ENCODE peak calls at places on chromosomes 2 and 18, in six cellular contexts. One of them, this sample, is unnamed.
A peak's percentile ranks its signal among the peaks of the same experiment; 100 is the strongest.

GRCh38 chr18:48917579-48918101 is 33.1 kb downstream of the SMAD7 start:
- DNase-seq in prostate gland: no peak
- DNase-seq in hepatocyte: peak; percentile 14
- DNase-seq in tibial artery: no peak
- DNase-seq in body of pancreas: no peak
- DNase-seq in tibial nerve: no peak
- DNase-seq in this sample: no peak

GRCh38 chr18:73613706-73614340 is 533.8 kb downstream of the FBXO15 start:
- DNase-seq in prostate gland: no peak
- DNase-seq in hepatocyte: no peak
- DNase-seq in tibial artery: no peak
- DNase-seq in body of pancreas: no peak
- DNase-seq in tibial nerve: no peak
- DNase-seq in this sample: no peak

GRCh38 chr18:59029663-59030421 is 109.8 kb upstream of the SEC11C start:
- DNase-seq in prostate gland: no peak
- DNase-seq in hepatocyte: no peak
- DNase-seq in tibial artery: no peak
- DNase-seq in body of pancreas: no peak
- DNase-seq in tibial nerve: no peak
- DNase-seq in this sample: no peak

GRCh38 chr2:40230717-40231300 is 221.1 kb downstream of the SLC8A1 start:
- DNase-seq in prostate gland: no peak
- DNase-seq in hepatocyte: no peak
- DNase-seq in tibial artery: no peak
- DNase-seq in body of pancreas: no peak
- DNase-seq in tibial nerve: no peak
- DNase-seq in this sample: no peak

GRCh38 chr2:60262178-60262577 is 291.3 kb downstream of the BCL11A start:
- DNase-seq in prostate gland: no peak
- DNase-seq in hepatocyte: no peak
- DNase-seq in tibial artery: no peak
- DNase-seq in body of pancreas: no peak
- DNase-seq in tibial nerve: no peak
- DNase-seq in this sample: no peak

GRCh38 chr2:95348609-95349567 is 51.7 kb downstream of the KCNIP3 start:
- DNase-seq in prostate gland: no peak
- DNase-seq in hepatocyte: peak; percentile 29
- DNase-seq in tibial artery: no peak
- DNase-seq in body of pancreas: no peak
- DNase-seq in tibial nerve: no peak
- DNase-seq in this sample: no peak

GRCh38 chr2:55761526-55761925 is 67.9 kb upstream of the PNPT1 start:
- DNase-seq in prostate gland: peak; percentile 28
- DNase-seq in hepatocyte: no peak
- DNase-seq in tibial artery: no peak
- DNase-seq in body of pancreas: no peak
- DNase-seq in tibial nerve: peak; percentile 9
- DNase-seq in this sample: no peak

GRCh38 chr18:63454497-63454896 is 22.3 kb upstream of the SERPINB5 start:
- DNase-seq in prostate gland: no peak
- DNase-seq in hepatocyte: no peak
- DNase-seq in tibial artery: no peak
- DNase-seq in body of pancreas: no peak
- DNase-seq in tibial nerve: no peak
- DNase-seq in this sample: no peak

GRCh38 chr2:11505652-11506610 is 27.9 kb upstream of the GREB1 start:
- DNase-seq in prostate gland: no peak
- DNase-seq in hepatocyte: peak; percentile 16
- DNase-seq in tibial artery: no peak
- DNase-seq in body of pancreas: peak; percentile 29
- DNase-seq in tibial nerve: no peak
- DNase-seq in this sample: peak; percentile 57

GRCh38 chr18:25895518-25895917 is 194.9 kb downstream of the SS18 start:
- DNase-seq in prostate gland: no peak
- DNase-seq in hepatocyte: no peak
- DNase-seq in tibial artery: no peak
- DNase-seq in body of pancreas: no peak
- DNase-seq in tibial nerve: no peak
- DNase-seq in this sample: no peak

GRCh38 chr2:99404039-99404799 is 67.0 kb downstream of the EIF5B start:
- DNase-seq in prostate gland: peak; percentile 77
- DNase-seq in hepatocyte: peak; percentile 10
- DNase-seq in tibial artery: no peak
- DNase-seq in body of pancreas: no peak
- DNase-seq in tibial nerve: no peak
- DNase-seq in this sample: no peak

GRCh38 chr2:25303517-25304338 is 38.0 kb downstream of the DNMT3A start:
- DNase-seq in prostate gland: no peak
- DNase-seq in hepatocyte: no peak
- DNase-seq in tibial artery: no peak
- DNase-seq in body of pancreas: no peak
- DNase-seq in tibial nerve: no peak
- DNase-seq in this sample: no peak

GRCh38 chr2:69017876-69018275 is 4.9 kb downstream of the ANTXR1 start:
- DNase-seq in prostate gland: no peak
- DNase-seq in hepatocyte: no peak
- DNase-seq in tibial artery: no peak
- DNase-seq in body of pancreas: no peak
- DNase-seq in tibial nerve: no peak
- DNase-seq in this sample: no peak

GRCh38 chr2:241359481-241360045 is 3.5 kb downstream of the FARP2 start:
- DNase-seq in prostate gland: no peak
- DNase-seq in hepatocyte: peak; percentile 33
- DNase-seq in tibial artery: no peak
- DNase-seq in body of pancreas: no peak
- DNase-seq in tibial nerve: no peak
- DNase-seq in this sample: no peak

GRCh38 chr2:232871835-232872736 is 2.0 kb downstream of the SNORC start:
- DNase-seq in prostate gland: no peak
- DNase-seq in hepatocyte: no peak
- DNase-seq in tibial artery: peak; percentile 19
- DNase-seq in body of pancreas: peak; percentile 12
- DNase-seq in tibial nerve: no peak
- DNase-seq in this sample: no peak

GRCh38 chr18:12307251-12307736 is 747 bp upstream of the TUBB6 start:
- DNase-seq in prostate gland: no peak
- DNase-seq in hepatocyte: peak; percentile 65
- DNase-seq in tibial artery: peak; percentile 73
- DNase-seq in body of pancreas: no peak
- DNase-seq in tibial nerve: peak; percentile 61
- DNase-seq in this sample: no peak

GRCh38 chr2:158569284-158569683 is 112.5 kb downstream of the PKP4 start:
- DNase-seq in prostate gland: no peak
- DNase-seq in hepatocyte: no peak
- DNase-seq in tibial artery: no peak
- DNase-seq in body of pancreas: no peak
- DNase-seq in tibial nerve: no peak
- DNase-seq in this sample: no peak

GRCh38 chr2:8049111-8049720 is 632.6 kb upstream of the ID2 start:
- DNase-seq in prostate gland: no peak
- DNase-seq in hepatocyte: no peak
- DNase-seq in tibial artery: no peak
- DNase-seq in body of pancreas: no peak
- DNase-seq in tibial nerve: no peak
- DNase-seq in this sample: no peak

GRCh38 chr2:240567137-240567871 is 980 bp upstream of the RNPEPL1 start:
- DNase-seq in prostate gland: no peak
- DNase-seq in hepatocyte: no peak
- DNase-seq in tibial artery: peak; percentile 34
- DNase-seq in body of pancreas: peak; percentile 15
- DNase-seq in tibial nerve: no peak
- DNase-seq in this sample: peak; percentile 56

GRCh38 chr18:8224576-8224975 is 384.7 kb upstream of the RAB12 start:
- DNase-seq in prostate gland: no peak
- DNase-seq in hepatocyte: no peak
- DNase-seq in tibial artery: no peak
- DNase-seq in body of pancreas: no peak
- DNase-seq in tibial nerve: no peak
- DNase-seq in this sample: no peak

GRCh38 chr2:176001281-176001902 is 675 bp downstream of the LNPK start:
- DNase-seq in prostate gland: peak; percentile 28
- DNase-seq in hepatocyte: peak; percentile 59
- DNase-seq in tibial artery: peak; percentile 44
- DNase-seq in body of pancreas: peak; percentile 34
- DNase-seq in tibial nerve: peak; percentile 35
- DNase-seq in this sample: peak; percentile 60

GRCh38 chr2:143692162-143692561 is 562.9 kb downstream of the ARHGAP15 start:
- DNase-seq in prostate gland: no peak
- DNase-seq in hepatocyte: no peak
- DNase-seq in tibial artery: no peak
- DNase-seq in body of pancreas: no peak
- DNase-seq in tibial nerve: no peak
- DNase-seq in this sample: no peak

GRCh38 chr2:102040229-102040628 is 48.5 kb downstream of the IL1R2 start:
- DNase-seq in prostate gland: no peak
- DNase-seq in hepatocyte: no peak
- DNase-seq in tibial artery: no peak
- DNase-seq in body of pancreas: no peak
- DNase-seq in tibial nerve: no peak
- DNase-seq in this sample: no peak

GRCh38 chr2:195967336-195967735 is 101.3 kb downstream of the DNAH7 start:
- DNase-seq in prostate gland: no peak
- DNase-seq in hepatocyte: no peak
- DNase-seq in tibial artery: no peak
- DNase-seq in body of pancreas: no peak
- DNase-seq in tibial nerve: no peak
- DNase-seq in this sample: no peak

GRCh38 chr18:6652098-6652497 is 77.4 kb upstream of the ARHGAP28 start:
- DNase-seq in prostate gland: peak; percentile 33
- DNase-seq in hepatocyte: no peak
- DNase-seq in tibial artery: no peak
- DNase-seq in body of pancreas: no peak
- DNase-seq in tibial nerve: no peak
- DNase-seq in this sample: no peak

GRCh38 chr18:23876496-23876895 is 138.1 kb upstream of the TTC39C start:
- DNase-seq in prostate gland: no peak
- DNase-seq in hepatocyte: no peak
- DNase-seq in tibial artery: no peak
- DNase-seq in body of pancreas: no peak
- DNase-seq in tibial nerve: no peak
- DNase-seq in this sample: no peak

GRCh38 chr18:23877371-23877770 is 137.2 kb upstream of the TTC39C start:
- DNase-seq in prostate gland: no peak
- DNase-seq in hepatocyte: no peak
- DNase-seq in tibial artery: no peak
- DNase-seq in body of pancreas: no peak
- DNase-seq in tibial nerve: no peak
- DNase-seq in this sample: no peak

GRCh38 chr18:23878336-23878900 is 136.1 kb upstream of the TTC39C start:
- DNase-seq in prostate gland: no peak
- DNase-seq in hepatocyte: no peak
- DNase-seq in tibial artery: no peak
- DNase-seq in body of pancreas: no peak
- DNase-seq in tibial nerve: no peak
- DNase-seq in this sample: no peak

GRCh38 chr18:23875966-23876365 is 138.6 kb upstream of the TTC39C start:
- DNase-seq in prostate gland: no peak
- DNase-seq in hepatocyte: no peak
- DNase-seq in tibial artery: no peak
- DNase-seq in body of pancreas: no peak
- DNase-seq in tibial nerve: no peak
- DNase-seq in this sample: no peak

GRCh38 chr18:23876921-23877320 is 137.6 kb upstream of the TTC39C start:
- DNase-seq in prostate gland: no peak
- DNase-seq in hepatocyte: no peak
- DNase-seq in tibial artery: no peak
- DNase-seq in body of pancreas: no peak
- DNase-seq in tibial nerve: no peak
- DNase-seq in this sample: no peak
- H3K4me1 ChIP-seq in prostate gland: no peaks in the 10 kb centered on the region
- H3K4me1 ChIP-seq in hepatocyte: peaks cover 20% of the 10 kb centered on the region
- H3K4me1 ChIP-seq in tibial artery: no peaks in the 10 kb centered on the region
- H3K4me1 ChIP-seq in body of pancreas: peaks cover 16% of the 10 kb centered on the region
- H3K4me1 ChIP-seq in tibial nerve: no peaks in the 10 kb centered on the region
- H3K4me1 ChIP-seq in this sample: no peaks in the 10 kb centered on the region

GRCh38 chr2:27211241-27211942 is 449 bp upstream of the ATRAID start:
- DNase-seq in prostate gland: no peak
- DNase-seq in hepatocyte: no peak
- DNase-seq in tibial artery: no peak
- DNase-seq in body of pancreas: no peak
- DNase-seq in tibial nerve: peak; percentile 9
- DNase-seq in this sample: peak; percentile 89
- TF ChIP-seq CTCF in prostate gland: no peak
- TF ChIP-seq CTCF in hepatocyte: no peak
- TF ChIP-seq CTCF in tibial artery: no peak
- TF ChIP-seq CTCF in body of pancreas: no peak
- TF ChIP-seq CTCF in tibial nerve: no peak
- TF ChIP-seq CTCF in this sample: no peak

DNA sequence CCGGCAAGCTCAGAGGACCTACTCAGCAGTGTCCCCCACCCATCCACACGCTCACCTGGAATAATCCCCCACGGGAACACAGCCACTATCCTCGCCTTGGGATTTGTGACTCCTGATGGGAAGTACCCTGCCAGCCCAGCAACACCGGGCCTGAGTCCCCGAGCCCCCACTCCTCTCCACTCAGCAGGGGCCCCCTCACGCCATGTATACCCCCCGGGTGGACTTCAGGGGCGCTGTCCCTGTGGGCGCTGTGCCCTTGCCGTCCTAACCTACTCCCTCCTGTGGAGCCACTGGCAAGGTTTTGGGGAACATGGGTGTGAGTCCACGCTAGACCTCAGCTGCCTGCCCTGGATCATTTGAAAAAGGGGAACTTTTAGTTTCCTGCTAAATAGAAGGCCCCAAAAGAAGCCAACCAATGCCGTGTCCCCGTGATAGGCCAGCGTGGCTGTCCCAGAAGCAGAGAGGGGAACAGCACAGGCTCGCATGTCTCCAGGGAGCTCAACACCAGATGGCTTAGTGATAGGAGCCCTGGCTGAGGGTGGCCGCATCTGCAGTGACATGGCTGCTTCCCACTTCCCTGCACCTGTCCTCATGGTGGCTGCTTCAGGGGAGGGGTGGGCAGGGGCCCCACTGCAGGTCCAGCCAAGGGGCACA is 79.8 kb downstream of the MBP start:
- DNase-seq in prostate gland: no peak
- DNase-seq in hepatocyte: no peak
- DNase-seq in tibial artery: peak; percentile 51
- DNase-seq in body of pancreas: no peak
- DNase-seq in tibial nerve: no peak
- DNase-seq in this sample: no peak
- H3K4me1 ChIP-seq in prostate gland: no peaks in the 10 kb centered on the region
- H3K4me1 ChIP-seq in hepatocyte: peaks cover 31% of the 10 kb centered on the region
- H3K4me1 ChIP-seq in tibial artery: no peaks in the 10 kb centered on the region
- H3K4me1 ChIP-seq in body of pancreas: peaks cover 36% of the 10 kb centered on the region
- H3K4me1 ChIP-seq in tibial nerve: peaks cover 55% of the 10 kb centered on the region
- H3K4me1 ChIP-seq in this sample: no peaks in the 10 kb centered on the region

GRCh38 chr2:146697307-146697706 is 1147.5 kb upstream of the ACVR2A start:
- DNase-seq in prostate gland: no peak
- DNase-seq in hepatocyte: no peak
- DNase-seq in tibial artery: no peak
- DNase-seq in body of pancreas: no peak
- DNase-seq in tibial nerve: no peak
- DNase-seq in this sample: no peak

DNA sequence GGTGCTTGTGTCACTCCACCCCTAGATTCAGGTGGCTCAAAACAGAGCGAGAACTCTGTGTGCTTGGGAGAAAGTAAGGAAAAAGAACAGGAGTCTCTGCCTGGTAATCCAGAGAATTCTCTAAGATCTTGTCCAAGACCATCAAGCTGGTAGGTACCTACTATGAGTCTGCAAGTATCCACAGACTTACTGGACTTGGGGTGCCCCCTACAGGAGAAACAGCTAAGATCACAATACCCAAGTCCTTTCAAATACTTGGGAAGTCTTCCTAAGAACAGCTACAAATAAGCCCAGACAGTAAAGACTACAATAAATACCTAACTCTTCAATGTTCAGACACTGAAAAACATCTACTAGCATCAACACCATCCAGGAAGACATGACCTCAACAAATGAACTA is 1143.6 kb upstream of the ACVR2A start:
- DNase-seq in prostate gland: no peak
- DNase-seq in hepatocyte: no peak
- DNase-seq in tibial artery: no peak
- DNase-seq in body of pancreas: no peak
- DNase-seq in tibial nerve: no peak
- DNase-seq in this sample: no peak
- TF ChIP-seq CTCF in prostate gland: no peak
- TF ChIP-seq CTCF in hepatocyte: no peak
- TF ChIP-seq CTCF in tibial artery: no peak
- TF ChIP-seq CTCF in body of pancreas: no peak
- TF ChIP-seq CTCF in tibial nerve: no peak
- TF ChIP-seq CTCF in this sample: no peak

This sample was measured in right lobe of liver.